ENCODE peak calls at places on chromosome X, in five cellular contexts. F is cardiac muscle cell, V is HFF-Myc, O is tibial nerve, M is transverse colon. Y is an unnamed sample.

GRCh38 chrX:150690126-150690525 is 3.1 kb upstream of the MTMR1 start:
- DNase-seq in V (peak; percentile 42), F (peak; percentile 74), O (no peak), M (no peak), Y (no peak)

GRCh38 chrX:66328950-66329596 is 165.0 kb downstream of the HEPH start:
- DNase-seq in M (no peak), F (no peak), V (no peak), O (no peak), Y (no peak)

GRCh38 chrX:20313889-20314288 is 47.2 kb upstream of the RPS6KA3 start:
- DNase-seq in M (no peak), V (no peak), F (no peak), O (no peak), Y (no peak)

GRCh38 chrX:136215559-136215958 is 35.6 kb downstream of the MAP7D3 start:
- DNase-seq in M (no peak), O (no peak), F (no peak), V (no peak), Y (no peak)

GRCh38 chrX:34956915-34957314 is 14.3 kb downstream of the FAM47B start:
- DNase-seq in O (no peak), M (no peak), V (no peak), F (peak; percentile 32), Y (no peak)

GRCh38 chrX:115679460-115679859 is 118.5 kb downstream of the PLS3 start:
- DNase-seq in F (peak; percentile 50), O (no peak), V (no peak), M (no peak), Y (no peak)

GRCh38 chrX:154321152-154321551 is 25.6 kb downstream of the TKTL1 start:
- DNase-seq in O (no peak), M (no peak), F (no peak), V (no peak), Y (no peak)

GRCh38 chrX:5876984-5877655 is 351.5 kb downstream of the NLGN4X start:
- DNase-seq in M (peak; percentile 9), V (no peak), F (no peak), O (no peak), Y (no peak)

GRCh38 chrX:130300010-130300282 is 31.2 kb upstream of the ZNF280C start:
- DNase-seq in M (no peak), F (no peak), O (no peak), V (no peak), Y (no peak)

GRCh38 chrX:123219916-123220315 is 35.8 kb downstream of the GRIA3 start:
- DNase-seq in O (no peak), F (no peak), V (no peak), M (no peak), Y (no peak)

GRCh38 chrX:41933546-41933945 is 10.2 kb upstream of the CASK start:
- DNase-seq in V (no peak), M (no peak), O (no peak), F (no peak), Y (no peak)

GRCh38 chrX:144006811-144007210 is 122.9 kb downstream of the UBE2NL start:
- DNase-seq in M (no peak), O (no peak), V (no peak), F (peak; percentile 24), Y (no peak)

GRCh38 chrX:123860983-123861382 is 1.1 kb downstream of the XIAP start:
- DNase-seq in V (no peak), M (no peak), O (no peak), F (peak; percentile 56), Y (no peak)

GRCh38 chrX:13747836-13748235 is 13.3 kb downstream of the OFD1 start:
- DNase-seq in F (peak; percentile 76), V (peak; percentile 11), M (peak; percentile 57), O (no peak), Y (no peak)

GRCh38 chrX:20067709-20068315 is 48.9 kb downstream of the MAP7D2 start:
- DNase-seq in O (peak; percentile 52), M (peak; percentile 55), F (peak; percentile 86), V (peak; percentile 52), Y (no peak)

GRCh38 chrX:112874140-112874539 is 33.5 kb upstream of the AMOT start:
- DNase-seq in F (peak; percentile 18), V (no peak), M (no peak), O (no peak), Y (no peak)

GRCh38 chrX:69961365-69962072 is 88.2 kb downstream of the AWAT2 start:
- DNase-seq in V (no peak), O (no peak), F (peak; percentile 38), M (no peak), Y (no peak)

GRCh38 chrX:110914281-110914680 is 118.7 kb upstream of the CHRDL1 start:
- DNase-seq in V (no peak), F (no peak), M (no peak), O (no peak), Y (no peak)

GRCh38 chrX:25344191-25344936 is 328.6 kb upstream of the ARX start:
- DNase-seq in F (no peak), O (no peak), M (no peak), V (no peak), Y (no peak)

GRCh38 chrX:154325541-154325940 is 29.9 kb downstream of the TKTL1 start:
- DNase-seq in O (no peak), M (no peak), F (peak; percentile 54), V (no peak), Y (no peak)

GRCh38 chrX:139203681-139204575 is 326.6 kb upstream of the F9 start:
- DNase-seq in O (no peak), F (peak; percentile 6), V (no peak), M (no peak), Y (peak; percentile 18)

GRCh38 chrX:53795583-53795982 is 109.1 kb upstream of the HUWE1 start:
- DNase-seq in V (peak; percentile 1), M (no peak), F (peak; percentile 34), O (no peak), Y (no peak)

GRCh38 chrX:311156-312129 is 7.2 kb downstream of the GTPBP6 start:
- DNase-seq in V (no peak), O (no peak), F (no peak), M (no peak), Y (no peak)

GRCh38 chrX:119028733-119029110 is 44.1 kb upstream of the CT47C1 start:
- DNase-seq in F (peak; percentile 41), O (no peak), V (no peak), M (no peak), Y (no peak)

GRCh38 chrX:57595381-57595811 is 3.6 kb downstream of the ZXDB start:
- DNase-seq in V (peak; percentile 22), F (peak; percentile 83), O (no peak), M (no peak), Y (no peak)

GRCh38 chrX:121831601-121832000 is 784.2 kb downstream of the GLUD2 start:
- DNase-seq in F (peak; percentile 16), V (no peak), M (no peak), O (no peak), Y (no peak)

GRCh38 chrX:21735753-21736127 is 22.2 kb downstream of the SMPX start:
- DNase-seq in F (no peak), M (no peak), O (no peak), V (no peak), Y (no peak)

GRCh38 chrX:56763556-56764152 is 34.6 kb downstream of the NBDY start:
- DNase-seq in O (no peak), V (no peak), M (peak; percentile 88), F (no peak), Y (no peak)

GRCh38 chrX:133177202-133177601 is 41.0 kb downstream of the TFDP3 start:
- DNase-seq in V (no peak), O (no peak), F (no peak), M (no peak), Y (no peak)

DNA sequence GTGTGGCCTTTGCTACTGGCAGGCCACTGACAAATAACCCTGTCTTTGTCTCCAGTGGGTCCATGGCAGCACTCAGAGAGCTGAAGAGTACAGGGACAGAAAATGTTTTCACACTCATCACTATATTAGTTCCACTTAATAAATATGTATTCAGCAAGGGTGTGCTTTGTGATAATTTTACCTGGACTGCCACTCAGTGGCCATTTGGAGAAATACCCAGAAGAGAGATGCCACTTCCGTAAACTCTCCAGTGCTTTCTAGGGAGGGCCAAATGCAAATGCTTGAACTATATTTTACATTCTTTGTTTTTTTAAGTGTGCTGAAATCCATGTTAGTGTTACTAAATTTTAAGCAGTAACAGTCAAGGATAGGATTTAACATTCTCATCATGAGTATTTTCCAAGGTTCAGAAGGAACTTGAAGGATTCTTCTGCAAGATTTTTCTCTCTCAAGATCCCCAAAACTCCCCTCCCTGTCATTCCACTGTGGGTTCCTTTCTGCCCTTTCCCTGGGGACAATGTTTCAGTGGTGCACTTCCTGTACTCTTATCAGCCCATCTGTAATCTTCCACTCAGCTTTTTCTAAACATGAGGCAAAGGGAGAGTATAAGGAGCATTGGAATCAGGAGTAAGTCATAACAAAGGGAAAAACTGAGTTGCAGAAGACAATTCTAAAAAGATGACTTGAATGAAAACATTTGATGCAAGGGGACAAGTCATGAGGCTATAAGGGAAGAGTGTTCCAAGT is 46.0 kb downstream of the TFDP3 start:
- DNase-seq in O (no peak), F (peak; percentile 6), M (no peak), V (no peak), Y (peak; percentile 5)
- TF ChIP-seq CTCF in O (peak; percentile 26), F (peak; percentile 18), M (peak; percentile 51), V (no peak), Y (peak; percentile 5)

GRCh38 chrX:104310657-104311056 is 55.9 kb upstream of the ESX1 start:
- DNase-seq in O (no peak), M (no peak), V (no peak), F (no peak), Y (no peak)

GRCh38 chrX:104307341-104307740 is 52.6 kb upstream of the ESX1 start:
- DNase-seq in O (no peak), V (no peak), F (no peak), M (no peak), Y (no peak)

GRCh38 chrX:104309169-104309568 is 54.4 kb upstream of the ESX1 start:
- DNase-seq in V (no peak), F (no peak), O (no peak), M (no peak), Y (no peak)

GRCh38 chrX:104306180-104306579 is 51.4 kb upstream of the ESX1 start:
- DNase-seq in M (no peak), O (no peak), F (no peak), V (no peak), Y (no peak)

DNA sequence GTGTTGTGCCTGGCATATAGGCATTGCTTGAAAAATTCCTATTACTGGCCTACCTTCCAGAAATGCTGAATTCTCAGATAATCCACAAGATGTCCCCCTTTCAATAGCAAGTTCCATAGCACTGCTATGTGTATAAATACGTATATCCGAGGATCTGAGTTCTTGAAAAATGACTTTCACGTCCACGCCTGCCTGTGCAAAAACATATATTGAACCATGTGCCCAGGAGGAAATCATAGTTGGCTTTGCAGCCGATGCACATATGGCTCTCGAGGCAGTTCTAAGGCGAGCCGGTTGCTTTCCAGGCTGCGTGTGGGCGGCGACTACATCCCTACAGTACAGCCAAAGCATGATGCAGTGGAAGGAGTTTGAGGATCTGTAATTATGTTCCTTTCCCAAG is 55.4 kb upstream of the ESX1 start:
- DNase-seq in M (no peak), V (no peak), F (peak; percentile 53), O (no peak), Y (no peak)
- TF ChIP-seq CTCF in M (peak; percentile 11), V (no peak), F (peak; percentile 48), O (no peak), Y (no peak)

GRCh38 chrX:15567886-15568616 is 32.7 kb downstream of the ACE2 start:
- DNase-seq in F (peak; percentile 51), V (no peak), O (no peak), M (no peak), Y (no peak)
- TF ChIP-seq CTCF in F (peak; percentile 59), V (no peak), O (no peak), M (no peak), Y (no peak)

GRCh38 chrX:87338510-87338909 is 179.1 kb upstream of the KLHL4 start:
- DNase-seq in V (no peak), O (no peak), F (peak; percentile 54), M (no peak), Y (no peak)
- TF ChIP-seq CTCF in V (no peak), O (no peak), F (peak; percentile 24), M (no peak), Y (no peak)

GRCh38 chrX:80206647-80207046 is 192.1 kb downstream of the TBX22 start:
- DNase-seq in M (no peak), F (no peak), O (no peak), V (no peak), Y (no peak)
- TF ChIP-seq CTCF in M (no peak), F (no peak), O (no peak), V (no peak), Y (no peak)